ENCODE peak calls at places on chromosomes 12 and 14, in four cellular contexts. One of them, this sample, is unnamed.
A peak's percentile ranks its signal among the peaks of the same experiment; 100 is the strongest.

GRCh38 chr14:41718477-41719166 is 111.9 kb downstream of the LRFN5 start:
- DNase-seq in H1: no peak
- DNase-seq in stomach: no peak
- DNase-seq in transverse colon: no peak
- DNase-seq in this sample: no peak

GRCh38 chr12:122866950-122867607 is 28.8 kb downstream of the VPS37B start:
- DNase-seq in H1: no peak
- DNase-seq in stomach: peak; percentile 37
- DNase-seq in transverse colon: no peak
- DNase-seq in this sample: no peak

GRCh38 chr14:98189521-98189920 is 1082.5 kb downstream of the BCL11B start:
- DNase-seq in transverse colon: no peak
- DNase-seq in H1: no peak
- DNase-seq in stomach: no peak
- DNase-seq in this sample: no peak

GRCh38 chr12:100827901-100828520 is 33.4 kb downstream of the ANO4 start:
- DNase-seq in H1: no peak
- DNase-seq in transverse colon: no peak
- DNase-seq in stomach: no peak
- DNase-seq in this sample: no peak

GRCh38 chr12:14576896-14577295 is 9.2 kb upstream of the PLBD1 start:
- DNase-seq in stomach: no peak
- DNase-seq in H1: no peak
- DNase-seq in transverse colon: no peak
- DNase-seq in this sample: no peak

GRCh38 chr12:105939181-105939721 is 199.5 kb downstream of the NUAK1 start:
- DNase-seq in H1: no peak
- DNase-seq in transverse colon: no peak
- DNase-seq in stomach: no peak
- DNase-seq in this sample: no peak

GRCh38 chr12:58896278-58896677 is 24.0 kb downstream of the LRIG3 start:
- DNase-seq in transverse colon: no peak
- DNase-seq in stomach: no peak
- DNase-seq in H1: no peak
- DNase-seq in this sample: no peak

GRCh38 chr14:94690486-94690885 is 78.3 kb downstream of the SERPINA3 start:
- DNase-seq in stomach: no peak
- DNase-seq in transverse colon: no peak
- DNase-seq in H1: no peak
- DNase-seq in this sample: no peak

GRCh38 chr12:67982165-67982563 is 7.1 kb upstream of the IFNG-AS1 start:
- DNase-seq in H1: no peak
- DNase-seq in transverse colon: no peak
- DNase-seq in stomach: no peak
- DNase-seq in this sample: no peak

GRCh38 chr12:55982319-55982936 is 8.6 kb downstream of the RAB5B start:
- DNase-seq in H1: no peak
- DNase-seq in transverse colon: no peak
- DNase-seq in stomach: no peak
- DNase-seq in this sample: peak; percentile 52

GRCh38 chr12:56479625-56480024 is 8.3 kb downstream of the GLS2 start:
- DNase-seq in transverse colon: no peak
- DNase-seq in H1: no peak
- DNase-seq in stomach: no peak
- DNase-seq in this sample: no peak

GRCh38 chr12:80485222-80485987 is 41.4 kb downstream of the PTPRQ start:
- DNase-seq in stomach: no peak
- DNase-seq in H1: no peak
- DNase-seq in transverse colon: no peak
- DNase-seq in this sample: no peak

GRCh38 chr14:77570706-77571293 is 45.6 kb downstream of the SPTLC2 start:
- DNase-seq in transverse colon: no peak
- DNase-seq in stomach: no peak
- DNase-seq in H1: no peak
- DNase-seq in this sample: no peak

GRCh38 chr12:113162102-113163029 is 12.8 kb downstream of the CFAP73 start:
- DNase-seq in stomach: no peak
- DNase-seq in H1: no peak
- DNase-seq in transverse colon: no peak
- DNase-seq in this sample: no peak

DNA sequence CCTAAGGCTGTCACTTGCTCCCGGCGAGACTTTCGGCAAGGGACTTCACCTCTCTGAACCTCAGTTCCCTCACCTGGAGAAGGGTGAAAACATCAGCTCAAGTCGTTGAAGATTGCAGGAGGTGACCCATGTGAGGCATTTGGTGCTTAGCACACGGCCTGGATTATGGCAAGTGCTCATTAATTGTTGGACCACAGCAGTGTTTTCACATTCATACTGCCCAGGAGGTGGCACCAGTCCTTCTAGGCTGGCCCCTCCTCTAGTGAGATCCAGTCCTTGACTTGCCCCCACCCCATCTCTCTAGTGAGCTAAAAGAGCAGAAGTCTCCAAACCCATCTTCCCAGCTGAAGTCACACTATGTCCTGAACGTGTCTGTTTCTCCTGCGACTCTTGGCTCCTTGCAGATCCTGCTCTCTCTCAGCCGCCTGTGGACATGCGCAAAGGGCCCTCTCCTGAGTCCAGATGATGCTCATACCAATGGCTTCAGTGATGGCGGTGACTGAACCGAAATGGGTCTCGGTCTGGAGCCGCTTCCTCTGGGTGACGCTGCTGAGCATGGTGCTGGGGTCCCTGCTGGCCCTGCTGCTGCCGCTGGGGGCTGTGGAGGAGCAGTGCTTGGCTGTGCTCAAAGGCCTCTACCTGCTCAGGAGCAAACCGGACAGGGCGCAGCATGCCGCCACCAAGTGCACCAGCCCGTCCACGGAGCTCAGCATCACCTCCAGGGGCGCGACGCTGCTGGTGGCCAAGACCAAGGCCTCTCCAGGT is 1.6 kb downstream of the FICD start:
- DNase-seq in stomach: no peak
- DNase-seq in H1: no peak
- DNase-seq in transverse colon: no peak
- DNase-seq in this sample: no peak
- TF ChIP-seq POLR2A in stomach: no peak
- TF ChIP-seq POLR2A in H1: no peak
- TF ChIP-seq POLR2A in transverse colon: no peak
- TF ChIP-seq POLR2A in this sample: no peak

GRCh38 chr12:125017801-125018200 is 24.4 kb downstream of the BRI3BP start:
- DNase-seq in H1: no peak
- DNase-seq in stomach: no peak
- DNase-seq in transverse colon: no peak
- DNase-seq in this sample: no peak
- TF ChIP-seq POLR2AphosphoS5 in H1: no peak
- TF ChIP-seq POLR2AphosphoS5 in stomach: no peak
- TF ChIP-seq POLR2AphosphoS5 in transverse colon: no peak
- TF ChIP-seq POLR2AphosphoS5 in this sample: no peak

DNA sequence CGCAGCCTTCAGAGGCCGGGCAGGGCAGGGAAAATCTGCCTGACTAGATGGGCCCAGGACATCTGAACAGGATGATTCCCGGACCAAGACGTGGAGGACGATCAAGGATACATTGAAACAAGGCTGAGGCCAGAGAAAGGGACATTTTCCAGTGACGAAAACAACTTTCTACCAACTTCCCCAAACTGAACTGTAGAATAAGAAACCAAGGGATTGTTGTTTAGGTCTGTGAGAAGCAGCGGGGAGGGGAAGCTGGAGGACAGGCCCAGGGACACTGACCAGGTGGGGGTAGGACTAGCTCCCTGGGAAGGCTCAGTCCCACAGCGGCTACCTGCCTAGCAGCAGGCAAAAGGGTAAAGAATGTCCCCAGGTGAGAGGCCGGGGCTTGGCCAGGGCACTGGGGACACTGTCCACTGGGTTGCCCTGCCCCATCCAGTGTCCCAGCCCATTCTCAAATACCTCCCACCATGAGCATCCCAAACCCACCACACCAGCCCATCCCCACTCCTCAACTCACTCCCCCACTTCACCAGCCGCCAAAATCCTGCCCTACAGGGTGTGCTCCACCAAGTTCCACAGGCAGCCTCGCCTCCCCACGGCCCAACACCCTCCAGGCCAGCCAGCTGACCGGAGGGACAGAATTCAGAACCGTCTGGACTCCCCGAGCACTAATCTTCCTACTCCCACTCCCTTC is 984 bp downstream of the TNFRSF1A start:
- DNase-seq in stomach: no peak
- DNase-seq in transverse colon: no peak
- DNase-seq in H1: no peak
- DNase-seq in this sample: no peak
- TF ChIP-seq POLR2A in stomach: no peak
- TF ChIP-seq POLR2A in transverse colon: no peak
- TF ChIP-seq POLR2A in H1: no peak
- TF ChIP-seq POLR2A in this sample: no peak

DNA sequence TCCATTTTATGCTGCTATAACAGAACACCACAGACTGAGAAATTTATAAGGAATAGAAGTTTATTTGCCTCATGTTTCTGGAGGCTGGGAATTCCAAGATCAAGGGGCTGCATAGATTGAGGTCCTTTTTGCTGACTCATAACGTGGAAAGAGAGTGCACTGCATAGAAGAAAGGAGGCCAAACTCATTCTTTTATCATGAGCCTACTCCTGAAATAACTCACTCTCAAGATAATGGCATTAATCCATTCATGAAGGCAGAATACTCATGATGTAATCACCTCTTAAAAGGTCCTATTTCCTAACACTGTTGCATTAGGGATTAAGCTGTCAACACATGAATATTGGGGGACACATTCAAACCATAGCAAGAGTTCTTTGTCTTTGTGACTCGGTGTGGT is 60.0 kb upstream of the FBXO33 start:
- DNase-seq in H1: no peak
- DNase-seq in stomach: no peak
- DNase-seq in transverse colon: no peak
- DNase-seq in this sample: no peak
- TF ChIP-seq POLR2AphosphoS5 in H1: no peak
- TF ChIP-seq POLR2AphosphoS5 in stomach: no peak
- TF ChIP-seq POLR2AphosphoS5 in transverse colon: no peak
- TF ChIP-seq POLR2AphosphoS5 in this sample: no peak

GRCh38 chr12:40557980-40558379 is 134.3 kb upstream of the CNTN1 start:
- DNase-seq in H1: no peak
- DNase-seq in transverse colon: no peak
- DNase-seq in stomach: no peak
- DNase-seq in this sample: no peak

GRCh38 chr12:40565029-40565633 is 127.1 kb upstream of the CNTN1 start:
- DNase-seq in stomach: no peak
- DNase-seq in transverse colon: no peak
- DNase-seq in H1: no peak
- DNase-seq in this sample: no peak

GRCh38 chr12:40561395-40561966 is 130.8 kb upstream of the CNTN1 start:
- DNase-seq in stomach: no peak
- DNase-seq in transverse colon: no peak
- DNase-seq in H1: no peak
- DNase-seq in this sample: no peak

GRCh38 chr12:40560848-40561247 is 131.4 kb upstream of the CNTN1 start:
- DNase-seq in H1: no peak
- DNase-seq in stomach: no peak
- DNase-seq in transverse colon: no peak
- DNase-seq in this sample: no peak

DNA sequence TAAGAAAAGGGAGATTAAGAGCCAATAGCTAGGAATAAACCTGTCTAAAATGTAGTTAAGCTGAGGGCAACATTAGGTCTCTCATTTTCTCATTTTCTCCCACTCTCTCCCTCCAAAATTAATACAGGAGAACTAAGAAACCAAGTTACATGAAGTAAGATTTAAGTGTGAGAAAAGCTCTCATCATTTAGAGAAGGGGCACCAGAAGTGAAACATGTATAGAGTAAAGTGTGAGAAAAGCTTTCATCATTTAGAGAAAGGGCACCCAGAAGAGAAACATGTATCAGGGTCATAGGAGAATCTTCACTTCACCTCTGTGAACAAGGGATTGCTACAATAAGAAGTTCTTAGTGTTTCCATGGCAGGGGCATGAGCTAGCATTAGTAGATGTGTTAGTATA is 132.4 kb upstream of the CNTN1 start:
- DNase-seq in H1: no peak
- DNase-seq in transverse colon: no peak
- DNase-seq in stomach: no peak
- DNase-seq in this sample: no peak
- TF ChIP-seq POLR2A in H1: no peak
- TF ChIP-seq POLR2A in transverse colon: no peak
- TF ChIP-seq POLR2A in stomach: no peak
- TF ChIP-seq POLR2A in this sample: no peak

GRCh38 chr12:95102916-95103671 is 29.7 kb upstream of the NR2C1 start:
- DNase-seq in H1: no peak
- DNase-seq in stomach: no peak
- DNase-seq in transverse colon: peak; percentile 19
- DNase-seq in this sample: peak; percentile 38
- TF ChIP-seq POLR2AphosphoS5 in H1: no peak
- TF ChIP-seq POLR2AphosphoS5 in stomach: no peak
- TF ChIP-seq POLR2AphosphoS5 in transverse colon: peak; percentile 31
- TF ChIP-seq POLR2AphosphoS5 in this sample: no peak

GRCh38 chr12:12334710-12335040 is 15.4 kb downstream of the MANSC1 start:
- DNase-seq in H1: no peak
- DNase-seq in transverse colon: no peak
- DNase-seq in stomach: peak; percentile 10
- DNase-seq in this sample: no peak

GRCh38 chr12:12336049-12336411 is 14.0 kb downstream of the MANSC1 start:
- DNase-seq in H1: no peak
- DNase-seq in stomach: peak; percentile 42
- DNase-seq in transverse colon: no peak
- DNase-seq in this sample: no peak

GRCh38 chr12:12331896-12332295 is 18.1 kb downstream of the MANSC1 start:
- DNase-seq in stomach: no peak
- DNase-seq in H1: no peak
- DNase-seq in transverse colon: peak; percentile 34
- DNase-seq in this sample: no peak

GRCh38 chr12:12333407-12333831 is 16.6 kb downstream of the MANSC1 start:
- DNase-seq in H1: no peak
- DNase-seq in stomach: peak; percentile 61
- DNase-seq in transverse colon: peak; percentile 69
- DNase-seq in this sample: no peak

DNA sequence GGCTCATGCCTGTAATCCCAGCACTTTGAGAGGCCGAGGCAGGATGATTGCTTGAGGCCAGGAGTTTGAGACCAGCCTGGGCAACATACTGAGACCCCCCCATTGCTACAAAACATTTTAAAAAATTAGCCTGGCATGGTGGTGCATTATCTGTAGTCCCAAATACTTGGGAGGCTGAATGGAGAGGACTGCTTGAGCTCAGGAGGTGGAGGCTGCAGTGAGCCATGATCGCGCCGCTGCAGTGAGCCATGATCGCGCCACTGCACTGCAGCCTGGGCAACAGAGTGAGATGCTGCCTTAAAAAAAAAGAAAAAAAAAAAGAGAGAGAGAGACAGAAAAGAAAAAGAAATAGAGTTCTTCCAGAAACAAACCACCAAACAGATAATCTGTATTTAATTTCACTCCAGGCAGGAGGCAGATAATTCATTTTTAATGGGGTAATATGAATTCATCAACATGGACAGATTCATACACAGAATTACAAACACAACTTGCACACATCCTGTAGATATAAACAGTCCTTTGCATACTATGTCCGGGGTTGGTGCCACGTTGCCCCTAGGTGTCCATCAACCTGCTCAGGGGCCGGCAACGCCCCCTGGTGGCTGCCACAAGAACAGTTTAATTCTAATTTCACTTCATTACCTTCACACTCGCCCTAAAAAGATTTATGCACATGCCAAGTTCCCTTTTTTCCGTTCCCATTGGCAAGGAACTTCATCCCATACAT is 15.9 kb downstream of the MANSC1 start:
- DNase-seq in stomach: peak; percentile 65
- DNase-seq in H1: peak; percentile 69
- DNase-seq in transverse colon: peak; percentile 64
- DNase-seq in this sample: peak; percentile 48
- TF ChIP-seq POLR2A in stomach: no peak
- TF ChIP-seq POLR2A in H1: no peak
- TF ChIP-seq POLR2A in transverse colon: no peak
- TF ChIP-seq POLR2A in this sample: no peak